ENCODE peak calls at places on chromosomes 4 and X, in nine cellular contexts. H, S, T, G, F, R, J, E and A are unnamed samples.

GRCh38 chrX:122565952-122566351 is 618.1 kb upstream of the GRIA3 start:
- DNase-seq in G (no peak), F (no peak), H (no peak), E (no peak), J (peak; percentile 93), R (no peak), S (peak; percentile 14), T (peak; percentile 85), A (no peak)

GRCh38 chr4:154467886-154468285 is 23.7 kb downstream of the DCHS2 start:
- DNase-seq in S (no peak), J (no peak), E (no peak), H (no peak), R (no peak), F (no peak), G (no peak), T (no peak), A (no peak)

GRCh38 chr4:129822708-129823504 is 727.0 kb downstream of the C4orf33 start:
- DNase-seq in T (peak; percentile 85), H (no peak), E (no peak), S (peak; percentile 47), R (no peak), G (no peak), F (no peak), J (no peak), A (peak; percentile 23)

GRCh38 chr4:39324446-39324845 is 41.7 kb downstream of the RFC1 start:
- DNase-seq in H (peak; percentile 69), F (no peak), R (no peak), T (no peak), E (no peak), G (no peak), S (no peak), J (no peak), A (no peak)

GRCh38 chrX:103343105-103343504 is 13.1 kb downstream of the TCEAL7 start:
- DNase-seq in E (peak; percentile 8), R (peak; percentile 3), T (peak; percentile 42), F (peak; percentile 27), G (no peak), S (no peak), J (peak; percentile 52), H (peak; percentile 9), A (no peak)

GRCh38 chr4:6740347-6740746 is 24.4 kb downstream of the BLOC1S4 start:
- DNase-seq in H (no peak), E (no peak), G (no peak), S (no peak), F (no peak), R (no peak), J (no peak), T (no peak), A (no peak)

GRCh38 chr4:40486534-40486933 is 143.1 kb downstream of the RBM47 start:
- DNase-seq in R (no peak), G (no peak), J (no peak), E (no peak), S (no peak), H (no peak), T (no peak), F (no peak), A (no peak)

GRCh38 chr4:7155611-7156071 is 36.7 kb upstream of the SORCS2 start:
- DNase-seq in R (no peak), H (no peak), T (no peak), S (no peak), G (peak; percentile 20), F (no peak), E (no peak), J (no peak), A (peak; percentile 60)

GRCh38 chr4:47011189-47011518 is 17.8 kb upstream of the GABRA4 start:
- DNase-seq in E (no peak), R (no peak), J (no peak), F (no peak), T (no peak), S (no peak), G (no peak), H (no peak), A (no peak)

GRCh38 chr4:78622253-78622979 is 70.8 kb downstream of the ANXA3 start:
- DNase-seq in H (no peak), S (peak; percentile 72), F (no peak), J (no peak), E (no peak), R (no peak), G (no peak), T (peak; percentile 58), A (no peak)

GRCh38 chr4:176793060-176793605 is 411 bp upstream of the VEGFC start:
- DNase-seq in J (no peak), T (no peak), H (no peak), G (no peak), S (no peak), F (no peak), E (no peak), R (no peak), A (no peak)

GRCh38 chr4:153008578-153009199 is 72.6 kb downstream of the FHDC1 start:
- DNase-seq in G (no peak), H (no peak), E (no peak), S (no peak), T (no peak), J (no peak), F (no peak), R (no peak), A (no peak)

GRCh38 chr4:2837110-2837903 is 6.3 kb upstream of the ADD1 start:
- DNase-seq in G (peak; percentile 64), T (no peak), S (no peak), F (no peak), J (no peak), E (no peak), R (no peak), H (no peak), A (no peak)

GRCh38 chr4:24228692-24229091 is 338.8 kb upstream of the PPARGC1A start:
- DNase-seq in G (no peak), J (no peak), E (no peak), S (no peak), H (no peak), T (no peak), F (no peak), R (no peak), A (no peak)

GRCh38 chr4:101593666-101594065 is 196.9 kb upstream of the BANK1 start:
- DNase-seq in G (no peak), F (no peak), T (no peak), S (no peak), R (no peak), J (no peak), H (no peak), E (no peak), A (no peak)

GRCh38 chr4:170853422-170854021 is 763.8 kb upstream of the AADAT start:
- DNase-seq in R (no peak), E (no peak), S (peak; percentile 66), G (peak; percentile 56), J (peak; percentile 1), T (peak; percentile 32), F (peak; percentile 68), H (peak; percentile 4), A (peak; percentile 19)

GRCh38 chr4:38001927-38002326 is 41.7 kb downstream of the PTTG2 start:
- DNase-seq in F (no peak), R (no peak), J (no peak), T (no peak), E (no peak), G (no peak), S (no peak), H (no peak), A (no peak)

GRCh38 chrX:34275710-34276109 is 143.6 kb upstream of the FAM47A start:
- DNase-seq in F (no peak), H (no peak), G (no peak), J (peak; percentile 1), S (no peak), E (no peak), R (no peak), T (no peak), A (no peak)

GRCh38 chr4:37717575-37717974 is 31.4 kb upstream of the RELL1 start:
- DNase-seq in S (no peak), G (no peak), H (no peak), J (peak; percentile 56), E (no peak), F (no peak), T (peak; percentile 45), R (no peak), A (no peak)

GRCh38 chr4:186839122-186840037 is 115.7 kb upstream of the FAT1 start:
- DNase-seq in F (no peak), E (no peak), H (no peak), J (peak; percentile 64), R (no peak), T (peak; percentile 83), G (no peak), S (no peak), A (peak; percentile 21)

GRCh38 chr4:147969573-147969972 is 237.7 kb downstream of the ARHGAP10 start:
- DNase-seq in S (no peak), F (no peak), E (no peak), H (no peak), G (no peak), J (no peak), R (no peak), T (no peak), A (no peak)

GRCh38 chr4:23958749-23959148 is 68.9 kb upstream of the PPARGC1A start:
- DNase-seq in J (no peak), H (no peak), R (no peak), E (no peak), F (no peak), G (no peak), S (no peak), T (no peak), A (no peak)

GRCh38 chrX:96621811-96622210 is 62.8 kb upstream of the DIAPH2 start:
- DNase-seq in T (no peak), R (no peak), H (no peak), G (no peak), E (no peak), F (no peak), J (no peak), S (no peak), A (no peak)

GRCh38 chr4:3834186-3834920 is 68.2 kb downstream of the ADRA2C start:
- DNase-seq in T (no peak), H (no peak), E (no peak), S (peak; percentile 36), J (no peak), G (no peak), F (no peak), R (no peak), A (no peak)

GRCh38 chrX:38220024-38220935 is at the start of gene SRPX:
- DNase-seq in R (no peak), H (no peak), S (peak; percentile 83), J (peak; percentile 82), G (peak; percentile 50), E (no peak), T (no peak), F (peak; percentile 37), A (peak; percentile 38)

GRCh38 chrX:28589048-28589447 is 1.8 kb downstream of the IL1RAPL1 start:
- DNase-seq in G (no peak), T (no peak), R (no peak), F (no peak), S (no peak), H (no peak), J (no peak), E (no peak), A (no peak)

GRCh38 chr4:27836505-27836904 is 975.9 kb downstream of the STIM2 start:
- DNase-seq in S (no peak), E (no peak), R (no peak), G (no peak), J (peak; percentile 1), H (no peak), T (peak; percentile 57), F (no peak), A (no peak)

GRCh38 chrX:138534410-138534809 is 177.1 kb downstream of the FGF13 start:
- DNase-seq in S (no peak), T (no peak), G (no peak), H (no peak), E (no peak), J (no peak), F (no peak), R (no peak), A (no peak)

GRCh38 chrX:133668225-133668931 is 253.1 kb upstream of the GPC4 start:
- DNase-seq in S (no peak), H (no peak), R (no peak), J (no peak), G (no peak), F (no peak), E (no peak), T (no peak), A (no peak)

GRCh38 chr4:159401791-159402380 is 299.0 kb downstream of the RAPGEF2 start:
- DNase-seq in G (no peak), J (peak; percentile 18), H (no peak), S (peak; percentile 36), R (no peak), E (no peak), F (no peak), T (peak; percentile 93), A (no peak)

GRCh38 chr4:68732653-68733466 is 62.4 kb upstream of the UGT2B15 start:
- DNase-seq in J (no peak), S (no peak), R (no peak), E (no peak), H (no peak), T (no peak), F (no peak), G (no peak), A (no peak)